ENCODE peak calls at places on chromosome 11, in nine cellular contexts. M is memory B cell, A is left ventricle myocardium superior, C is HS-27A, B is Calu3, I is AG04450, V is fibroblast of lung, P is Kasumi-1, O is activated T-helper 1 cell treated with Interleukin-2 at 50 U/mL for 16 hours. N is an unnamed sample.

GRCh38 chr11:35997908-35998307 is 54.0 kb downstream of the LDLRAD3 start:
- DNase-seq in M (no peak), P (no peak), V (no peak), B (no peak), C (no peak), I (no peak), A (no peak), O (no peak), N (no peak)

GRCh38 chr11:64165482-64165841 is 451 bp downstream of the MACROD1 start:
- DNase-seq in M (no peak), A (no peak), C (no peak), B (peak), O (no peak), P (no peak), V (no peak), I (no peak), N (no peak)

GRCh38 chr11:122746050-122746478 is 90.5 kb downstream of the UBASH3B start:
- DNase-seq in C (no peak), B (no peak), O (peak), I (no peak), A (no peak), M (peak), P (peak), V (no peak), N (peak)

GRCh38 chr11:78961186-78961782 is 386.6 kb upstream of the NARS2 start:
- DNase-seq in P (no peak), I (no peak), B (peak), C (no peak), A (no peak), O (no peak), V (peak), M (no peak), N (no peak)

GRCh38 chr11:16406226-16406625 is 49.9 kb upstream of the SOX6 start:
- DNase-seq in C (no peak), B (no peak), V (peak), O (no peak), A (no peak), P (no peak), M (no peak), I (peak), N (no peak)

GRCh38 chr11:34051349-34052035 is at the start of gene CAPRIN1:
- DNase-seq in C (peak), P (peak), O (peak), V (peak), B (peak), A (peak), I (peak), M (peak), N (peak)

GRCh38 chr11:116384876-116385275 is 387.9 kb downstream of the BUD13 start:
- DNase-seq in M (no peak), A (no peak), O (no peak), I (no peak), C (no peak), P (no peak), B (no peak), V (no peak), N (no peak)

GRCh38 chr11:95230054-95231034 is 658 bp downstream of the SESN3 start:
- DNase-seq in B (peak), A (no peak), P (no peak), C (no peak), V (peak), I (no peak), O (peak), M (no peak), N (no peak)

GRCh38 chr11:1933416-1934325 is 13.5 kb upstream of the MRPL23 start:
- DNase-seq in V (no peak), M (no peak), P (no peak), C (no peak), O (no peak), A (peak), I (no peak), B (no peak), N (no peak)

GRCh38 chr11:44267366-44268072 is 42.4 kb downstream of the ALX4 start:
- DNase-seq in M (no peak), C (no peak), O (no peak), V (no peak), B (no peak), I (no peak), P (no peak), A (no peak), N (no peak)

GRCh38 chr11:15937601-15938361 is 418.6 kb downstream of the SOX6 start:
- DNase-seq in I (peak), B (no peak), P (no peak), V (peak), O (no peak), M (no peak), A (no peak), C (no peak), N (no peak)

GRCh38 chr11:113014731-113015455 is 53.7 kb downstream of the NCAM1 start:
- DNase-seq in V (peak), M (no peak), I (no peak), P (no peak), C (no peak), O (no peak), B (no peak), A (peak), N (no peak)

GRCh38 chr11:93875637-93876036 is 25.2 kb upstream of the VSTM5 start:
- DNase-seq in V (no peak), O (no peak), C (no peak), I (no peak), B (no peak), M (no peak), P (no peak), A (no peak), N (no peak)

GRCh38 chr11:130599073-130599654 is 150.7 kb downstream of the ADAMTS15 start:
- DNase-seq in P (no peak), B (no peak), M (no peak), I (no peak), V (peak), C (no peak), O (no peak), A (peak), N (no peak)

GRCh38 chr11:72705442-72706365 is 31.5 kb upstream of the PDE2A start:
- DNase-seq in P (no peak), O (no peak), M (no peak), B (no peak), A (no peak), I (no peak), C (no peak), V (no peak), N (no peak)

GRCh38 chr11:13776134-13776815 is 107.8 kb downstream of the FAR1 start:
- DNase-seq in A (no peak), M (no peak), O (peak), B (no peak), P (peak), V (no peak), C (no peak), I (no peak), N (no peak)

GRCh38 chr11:67408437-67409200 is 4.7 kb downstream of the TBC1D10C start:
- DNase-seq in I (no peak), M (no peak), P (no peak), B (no peak), V (no peak), C (no peak), A (peak), O (no peak), N (no peak)

GRCh38 chr11:113991718-113992458 is 17.0 kb downstream of the HTR3A start:
- DNase-seq in P (no peak), I (no peak), M (no peak), C (no peak), O (no peak), B (no peak), A (no peak), V (peak), N (no peak)

GRCh38 chr11:102522332-102523207 is 8.0 kb downstream of the MMP7 start:
- DNase-seq in I (no peak), O (no peak), V (no peak), P (no peak), C (no peak), A (no peak), M (no peak), B (no peak), N (no peak)

GRCh38 chr11:88175004-88175706 is at the start of gene RAB38:
- DNase-seq in V (peak), P (peak), O (no peak), I (no peak), A (peak), B (peak), C (no peak), M (no peak), N (no peak)

GRCh38 chr11:68071281-68072048 is 32.6 kb downstream of the TCIRG1 start:
- DNase-seq in V (no peak), A (no peak), M (no peak), I (no peak), C (no peak), O (no peak), P (no peak), B (no peak), N (no peak)

GRCh38 chr11:70608568-70609314 is 210.4 kb downstream of the CTTN start:
- DNase-seq in M (no peak), V (peak), A (no peak), P (no peak), I (no peak), B (no peak), O (no peak), C (no peak), N (no peak)

GRCh38 chr11:119061256-119061655 is 4.3 kb upstream of the HYOU1 start:
- DNase-seq in O (no peak), I (no peak), M (no peak), B (no peak), A (no peak), P (no peak), C (no peak), V (no peak), N (no peak)

GRCh38 chr11:78350646-78351165 is 66.9 kb downstream of the GAB2 start:
- DNase-seq in B (no peak), V (peak), O (no peak), A (no peak), M (no peak), I (no peak), C (no peak), P (peak), N (no peak)

GRCh38 chr11:441418-442274 is at the start of gene ANO9:
- DNase-seq in I (no peak), O (peak), P (no peak), M (peak), B (peak), A (peak), V (no peak), C (no peak), N (peak)

GRCh38 chr11:65645710-65646109 is 7.8 kb downstream of the SIPA1 start:
- DNase-seq in P (no peak), I (no peak), M (no peak), B (no peak), V (peak), O (no peak), A (no peak), C (no peak), N (no peak)

GRCh38 chr11:86041975-86042378 is 26.9 kb downstream of the PICALM start:
- DNase-seq in A (no peak), M (peak), V (peak), I (peak), C (peak), O (no peak), P (peak), B (peak), N (peak)

GRCh38 chr11:62921573-62922188 is 518 bp upstream of the CHRM1 start:
- DNase-seq in C (no peak), I (no peak), V (no peak), P (no peak), M (no peak), O (no peak), B (peak), A (no peak), N (no peak)

GRCh38 chr11:12769834-12770345 is 95.7 kb downstream of the TEAD1 start:
- DNase-seq in P (no peak), V (peak), B (peak), A (no peak), C (peak), O (no peak), I (peak), M (no peak), N (no peak)

GRCh38 chr11:113540416-113541330 is 65.5 kb upstream of the DRD2 start:
- DNase-seq in I (no peak), O (no peak), V (no peak), A (no peak), P (no peak), C (no peak), B (no peak), M (no peak), N (no peak)

GRCh38 chr11:42085736-42086135 is 626.3 kb upstream of the LRRC4C start:
- DNase-seq in A (no peak), P (peak), I (no peak), B (no peak), O (no peak), C (no peak), M (no peak), V (no peak), N (no peak)

GRCh38 chr11:35404397-35404775 is 15.0 kb downstream of the SLC1A2 start:
- DNase-seq in V (peak), C (peak), B (peak), O (no peak), M (no peak), I (no peak), A (no peak), P (no peak), N (no peak)

GRCh38 chr11:114216804-114217195 is 79.4 kb upstream of the NNMT start:
- DNase-seq in A (no peak), M (no peak), B (no peak), O (no peak), P (peak), I (no peak), V (no peak), C (no peak), N (no peak)

GRCh38 chr11:36619502-36619901 is 21.5 kb upstream of the RAG2 start:
- DNase-seq in P (no peak), A (no peak), O (no peak), M (no peak), I (no peak), C (no peak), B (no peak), V (no peak), N (no peak)

GRCh38 chr11:119567667-119568582 is 145.0 kb upstream of the THY1 start:
- DNase-seq in O (no peak), P (no peak), A (no peak), B (no peak), V (peak), M (no peak), I (peak), C (peak), N (no peak)

GRCh38 chr11:34416746-34417145 is 22.0 kb upstream of the CAT start:
- DNase-seq in I (no peak), A (no peak), M (no peak), B (no peak), V (peak), O (no peak), P (no peak), C (no peak), N (no peak)

GRCh38 chr11:78239781-78240180 is 51.1 kb downstream of the USP35 start:
- DNase-seq in V (no peak), B (no peak), M (no peak), C (no peak), I (no peak), A (no peak), P (no peak), O (no peak), N (no peak)

GRCh38 chr11:102831709-102832492 is 11.5 kb downstream of the MMP3 start:
- DNase-seq in C (no peak), I (no peak), B (no peak), P (no peak), O (no peak), V (no peak), M (no peak), A (no peak), N (no peak)

GRCh38 chr11:121634889-121635288 is 182.1 kb upstream of the SORL1-AS1 start:
- DNase-seq in A (no peak), C (peak), O (no peak), P (no peak), M (no peak), B (no peak), I (peak), V (peak), N (no peak)

GRCh38 chr11:121553806-121554205 is 101.0 kb upstream of the SORL1-AS1 start:
- DNase-seq in M (no peak), B (peak), C (no peak), I (no peak), V (no peak), O (no peak), P (no peak), A (no peak), N (no peak)

N was measured in GM19239.